ENCODE peak calls at places on chromosomes 4 and X, in five cellular contexts. P is NB4, Z is tibial nerve, I is HepG2, V is vagina. K is an unnamed sample.

GRCh38 chr4:110620352-110621327 is 2.2 kb downstream of the PITX2 start:
- DNase-seq in V (no peak), P (no peak), I (no peak), Z (no peak), K (no peak)

GRCh38 chr4:173490817-173491518 is 39.1 kb downstream of the HAND2 start:
- DNase-seq in V (no peak), Z (no peak), P (peak), I (peak), K (no peak)

GRCh38 chr4:23888421-23889319 is 1.2 kb downstream of the PPARGC1A start:
- DNase-seq in Z (peak), V (no peak), I (peak), P (no peak), K (no peak)

GRCh38 chr4:2484993-2485392 is 16.1 kb downstream of the RNF4 start:
- DNase-seq in I (no peak), V (no peak), Z (peak), P (peak), K (no peak)

GRCh38 chr4:7620814-7621176 is 186.1 kb upstream of the PSAPL1 start:
- DNase-seq in Z (no peak), I (no peak), V (no peak), P (no peak), K (no peak)

GRCh38 chrX:7133036-7133412 is 14.5 kb upstream of the STS start:
- DNase-seq in Z (no peak), P (no peak), V (no peak), I (no peak), K (no peak)

GRCh38 chrX:150643271-150643670 is 49.9 kb upstream of the MTMR1 start:
- DNase-seq in V (no peak), P (no peak), Z (no peak), I (no peak), K (no peak)

GRCh38 chr4:42268824-42269223 is 116.4 kb upstream of the BEND4 start:
- DNase-seq in V (no peak), Z (no peak), P (no peak), I (no peak), K (no peak)

GRCh38 chr4:48642421-48643144 is 137.5 kb downstream of the FRYL start:
- DNase-seq in I (no peak), V (no peak), Z (no peak), P (no peak), K (no peak)

GRCh38 chr4:184103755-184104367 is 113.8 kb downstream of the ENPP6 start:
- DNase-seq in P (no peak), Z (no peak), V (peak), I (no peak), K (no peak)

GRCh38 chrX:26442340-26442739 is 226.4 kb downstream of the MAGEB5 start:
- DNase-seq in P (peak), V (no peak), Z (peak), I (no peak), K (no peak)

GRCh38 chrX:70168238-70169188 is 8.8 kb upstream of the DGAT2L6 start:
- DNase-seq in V (no peak), Z (no peak), I (peak), P (peak), K (peak)

GRCh38 chrX:154799554-154800348 is 5.5 kb downstream of the MPP1 start:
- DNase-seq in P (peak), V (no peak), Z (no peak), I (peak), K (peak)

GRCh38 chrX:84155938-84156337 is 32.1 kb downstream of the RPS6KA6 start:
- DNase-seq in Z (no peak), P (no peak), I (no peak), V (no peak), K (no peak)

GRCh38 chr4:714087-714486 is 8.5 kb downstream of the PCGF3 start:
- DNase-seq in V (no peak), P (no peak), Z (no peak), I (no peak), K (no peak)

DNA sequence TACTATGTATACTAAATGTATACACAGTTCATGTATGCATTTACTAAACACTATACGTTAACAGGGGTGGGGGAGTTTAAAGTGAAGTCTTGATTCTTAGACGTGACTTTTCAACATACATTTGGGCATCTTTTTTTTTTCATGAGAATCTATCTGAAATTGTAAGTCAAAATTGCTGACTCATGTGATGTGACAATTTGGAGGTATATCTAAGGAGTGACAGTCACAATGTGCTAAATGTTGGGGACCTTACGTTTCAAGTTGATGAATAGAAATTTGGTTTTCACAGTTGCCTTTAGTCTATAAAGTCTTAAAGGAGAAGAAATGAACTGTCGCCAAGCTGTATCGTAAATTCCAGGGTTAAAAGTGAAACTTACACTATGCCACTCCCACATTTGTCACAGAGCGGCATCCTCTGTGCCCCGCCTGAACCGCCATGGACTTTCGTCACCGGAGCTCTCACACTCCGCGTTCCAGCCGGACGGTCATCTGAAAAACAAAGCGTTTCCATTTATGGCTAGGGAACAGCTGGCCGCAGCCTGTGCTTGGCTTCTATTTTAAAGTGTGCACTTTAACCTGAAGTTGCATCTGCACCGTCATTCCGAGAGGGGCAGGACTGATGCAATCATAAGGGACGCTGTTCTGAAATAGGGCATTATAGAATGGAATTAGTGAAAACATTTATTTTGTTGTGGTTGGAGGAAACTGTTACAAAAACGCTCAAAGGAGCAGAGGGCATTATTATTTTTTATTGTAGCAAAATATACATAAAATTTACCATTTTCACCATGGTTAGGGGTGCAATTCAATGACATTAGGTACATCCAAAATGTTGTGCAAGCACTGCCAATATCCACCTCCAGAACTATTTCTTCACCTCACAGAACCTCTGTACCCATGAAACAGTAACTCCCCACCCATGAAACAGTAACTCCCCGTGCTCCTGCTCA is 30.9 kb downstream of the PDLIM3 start:
- DNase-seq in P (peak), V (no peak), I (peak), Z (peak), K (no peak)
- TF ChIP-seq POLR2A in P (no peak), V (no peak), I (no peak), Z (no peak), K (no peak)

GRCh38 chr4:73069338-73070071 is at the start of gene COX18:
- DNase-seq in I (peak), P (peak), V (peak), Z (peak), K (peak)
- TF ChIP-seq POLR2A in I (peak), P (peak), V (peak), Z (peak), K (peak)

GRCh38 chrX:15471016-15471415 is 22.1 kb downstream of the PIR start:
- DNase-seq in V (no peak), I (peak), Z (peak), P (peak), K (peak)
- TF ChIP-seq POLR2A in V (no peak), I (no peak), Z (no peak), P (no peak), K (no peak)

DNA sequence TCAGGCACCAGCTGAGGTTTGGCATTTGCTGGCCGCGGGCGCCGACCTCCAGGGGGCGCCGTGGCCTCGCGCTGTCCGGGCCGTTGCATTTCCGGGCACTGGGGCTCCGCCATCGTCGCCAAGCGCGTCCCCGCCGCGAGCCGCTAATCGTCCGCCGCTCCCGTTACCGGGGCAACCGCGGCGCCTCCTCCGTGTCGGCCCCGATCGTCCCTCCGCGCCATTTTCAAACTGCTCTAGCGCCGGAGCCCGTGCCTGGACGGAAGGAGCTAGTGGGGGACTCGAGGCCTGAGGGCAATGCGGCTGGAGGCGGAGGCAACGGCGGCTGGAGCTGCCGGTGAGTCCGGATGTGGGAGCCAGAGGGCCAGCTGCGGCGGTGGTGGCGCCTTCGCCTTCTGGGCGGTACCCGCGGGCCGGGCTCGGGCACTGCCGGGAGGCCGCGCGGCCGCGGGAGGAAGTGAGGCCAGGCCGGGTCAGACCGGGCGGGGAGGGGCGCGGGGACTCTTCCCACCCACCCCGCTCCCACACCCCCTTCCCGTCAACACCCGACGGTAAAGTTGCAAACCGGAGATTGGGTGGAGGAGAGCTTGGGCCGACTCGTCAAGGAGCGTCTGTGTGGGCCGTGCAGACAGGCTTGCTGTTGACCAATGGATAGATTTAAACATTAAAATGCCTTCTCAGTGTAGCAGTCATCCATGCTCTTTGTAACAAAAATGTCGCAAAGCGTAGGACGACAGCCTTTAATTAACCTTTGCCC is at the start of gene CEP135:
- DNase-seq in Z (peak), V (no peak), P (peak), I (peak), K (peak)
- TF ChIP-seq POLR2A in Z (peak), V (no peak), P (peak), I (peak), K (peak)

GRCh38 chr4:86934147-86934771 is 552 bp upstream of the AFF1 start:
- DNase-seq in P (peak), V (no peak), I (no peak), Z (peak), K (no peak)
- TF ChIP-seq POLR2A in P (no peak), V (peak), I (no peak), Z (no peak), K (no peak)

DNA sequence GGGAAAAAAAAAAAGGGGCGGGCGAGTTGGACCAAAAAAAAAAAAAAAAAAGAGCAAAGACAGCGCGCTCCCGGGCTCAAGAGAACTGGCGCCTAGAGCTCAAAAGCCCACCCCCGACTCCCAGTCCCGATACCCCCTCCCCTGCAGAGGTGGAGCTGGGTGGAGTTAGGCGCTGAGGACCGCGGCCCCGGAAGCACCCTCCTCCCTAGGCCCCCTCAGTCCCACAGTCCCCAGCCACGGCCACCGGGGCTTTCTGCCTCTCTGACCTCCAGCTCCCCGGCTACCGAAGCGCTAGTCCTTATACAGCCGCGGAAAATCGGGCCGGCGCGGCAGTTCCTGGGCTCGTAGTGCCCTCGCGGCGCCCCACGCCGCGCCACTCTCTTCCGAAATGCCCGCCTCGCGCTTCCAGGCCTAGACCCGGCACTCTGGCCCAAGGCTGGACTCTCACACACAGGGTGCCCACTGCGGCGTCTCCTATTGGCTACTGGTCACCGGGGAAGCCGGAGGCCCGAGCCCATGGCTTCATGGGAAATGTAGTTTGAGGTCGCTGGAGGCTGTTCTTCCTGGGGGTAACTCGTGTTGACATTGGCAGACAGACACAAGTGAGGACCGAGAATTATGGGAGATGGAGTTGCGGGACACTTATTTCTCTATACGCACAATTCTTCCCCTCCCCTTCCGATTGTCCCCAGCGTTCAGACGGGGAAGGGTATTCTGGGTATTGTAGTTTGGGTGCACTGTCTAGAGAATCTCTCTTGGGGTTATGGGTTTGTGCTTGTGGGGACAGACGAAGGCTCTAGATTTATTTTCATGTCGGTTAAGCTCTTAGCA is at the start of gene ENOX2:
- DNase-seq in V (no peak), P (peak), Z (peak), I (peak), K (peak)
- TF ChIP-seq POLR2A in V (peak), P (peak), Z (peak), I (peak), K (peak)

GRCh38 chr4:140252144-140252741 is 98.3 kb upstream of the MAML3 start:
- DNase-seq in P (peak), I (no peak), Z (no peak), V (no peak), K (peak)

GRCh38 chr4:140254656-140255299 is 100.8 kb upstream of the MAML3 start:
- DNase-seq in V (no peak), P (no peak), I (no peak), Z (no peak), K (no peak)

GRCh38 chr4:140253556-140254027 is 99.6 kb upstream of the MAML3 start:
- DNase-seq in P (no peak), Z (no peak), V (no peak), I (no peak), K (no peak)

GRCh38 chr4:140251566-140251965 is 97.6 kb upstream of the MAML3 start:
- DNase-seq in I (no peak), Z (no peak), P (no peak), V (no peak), K (no peak)

GRCh38 chr4:140252742-140253555 is 99.0 kb upstream of the MAML3 start:
- DNase-seq in V (no peak), Z (peak), I (no peak), P (peak), K (peak)
- TF ChIP-seq POLR2A in V (no peak), Z (no peak), I (no peak), P (no peak), K (no peak)